ENCODE peak calls at places on chromosomes 3 and 15, in six cellular contexts. G is foreskin fibroblast, D is bronchial epithelial cell, U is K562, M is AG10803, B is psoas muscle. P is an unnamed sample.

GRCh38 chr3:69212411-69213160 is 90.2 kb upstream of the LMOD3 start:
- DNase-seq in G (peak; percentile 34), U (peak; percentile 5), M (peak; percentile 44), D (peak; percentile 99), B (no peak), P (peak; percentile 81)

GRCh38 chr3:164179110-164179774 is 899.1 kb downstream of the SI start:
- DNase-seq in U (no peak), D (no peak), G (no peak), B (no peak), M (no peak), P (no peak)

GRCh38 chr3:128201158-128201755 is 48.0 kb downstream of the EEFSEC start:
- DNase-seq in G (no peak), U (no peak), B (no peak), M (no peak), D (no peak), P (no peak)

GRCh38 chr3:66353530-66353929 is 132.7 kb downstream of the SLC25A26 start:
- DNase-seq in U (peak; percentile 26), D (no peak), B (no peak), M (peak; percentile 48), G (no peak), P (no peak)

GRCh38 chr3:71659758-71660666 is 65.2 kb downstream of the EIF4E3 start:
- DNase-seq in M (peak; percentile 71), U (no peak), B (no peak), D (no peak), G (peak; percentile 24), P (no peak)

GRCh38 chr3:196995646-196996355 is 27.2 kb upstream of the PIGZ start:
- DNase-seq in M (no peak), B (peak; percentile 30), U (no peak), G (no peak), D (no peak), P (no peak)

GRCh38 chr3:187242435-187242834 is 45.1 kb downstream of the RTP1 start:
- DNase-seq in M (no peak), G (peak; percentile 32), B (no peak), D (no peak), U (no peak), P (no peak)

GRCh38 chr15:85298941-85299340 is 81.5 kb upstream of the AKAP13 start:
- DNase-seq in M (no peak), G (no peak), D (no peak), U (no peak), B (no peak), P (no peak)

GRCh38 chr3:187802203-187802927 is 57.1 kb upstream of the BCL6 start:
- DNase-seq in U (no peak), M (no peak), D (no peak), G (no peak), B (no peak), P (no peak)

GRCh38 chr3:58566398-58567250 is 10.6 kb downstream of the FAM107A start:
- DNase-seq in M (no peak), G (no peak), U (no peak), B (no peak), D (no peak), P (no peak)

GRCh38 chr3:171427771-171428320 is 32.4 kb downstream of the TNIK start:
- DNase-seq in M (no peak), B (no peak), D (no peak), U (peak; percentile 35), G (no peak), P (no peak)

GRCh38 chr3:13657660-13658435 is 108.9 kb downstream of the FBLN2 start:
- DNase-seq in B (no peak), M (peak; percentile 24), D (peak; percentile 30), G (peak; percentile 30), U (peak; percentile 79), P (no peak)

GRCh38 chr3:120102232-120102631 is 8.0 kb upstream of the GSK3B start:
- DNase-seq in U (no peak), D (no peak), M (no peak), B (no peak), G (no peak), P (no peak)

GRCh38 chr3:160720123-160720746 is 35.8 kb upstream of the PPM1L start:
- DNase-seq in U (no peak), M (no peak), D (peak; percentile 15), B (no peak), G (no peak), P (no peak)

GRCh38 chr3:197186887-197187588 is 111.4 kb downstream of the DLG1 start:
- DNase-seq in D (peak; percentile 63), B (no peak), G (peak; percentile 33), M (peak; percentile 57), U (peak; percentile 73), P (peak; percentile 64)

GRCh38 chr15:41490355-41490754 is 3.3 kb upstream of the ITPKA start:
- DNase-seq in G (peak; percentile 92), U (peak; percentile 62), B (no peak), M (peak; percentile 96), D (peak; percentile 99), P (no peak)

GRCh38 chr3:58198362-58198761 is 12.4 kb downstream of the DNASE1L3 start:
- DNase-seq in B (no peak), U (no peak), D (peak; percentile 48), M (no peak), G (no peak), P (no peak)

GRCh38 chr15:64017082-64017588 is 29.1 kb downstream of the DAPK2 start:
- DNase-seq in U (no peak), B (no peak), M (peak; percentile 65), G (peak; percentile 42), D (peak; percentile 95), P (no peak)

GRCh38 chr15:71730277-71731144 is 79.8 kb upstream of the NR2E3 start:
- DNase-seq in U (peak; percentile 62), M (peak; percentile 74), B (no peak), G (peak; percentile 56), D (peak; percentile 65), P (peak; percentile 52)

GRCh38 chr3:111954228-111954990 is 24.4 kb upstream of the ABHD10 start:
- DNase-seq in B (no peak), G (peak; percentile 67), D (no peak), U (no peak), M (peak; percentile 93), P (peak; percentile 67)

GRCh38 chr3:188154758-188155574 is 1.0 kb downstream of the LPP start:
- DNase-seq in B (no peak), G (no peak), D (no peak), U (no peak), M (peak; percentile 41), P (no peak)

GRCh38 chr15:79431636-79432344 is at the start of gene MINAR1:
- DNase-seq in D (peak; percentile 9), G (peak; percentile 42), M (peak; percentile 50), U (no peak), B (no peak), P (no peak)

GRCh38 chr15:81222007-81222406 is 25.3 kb downstream of the IL16 start:
- DNase-seq in U (no peak), B (no peak), M (no peak), D (no peak), G (no peak), P (no peak)

GRCh38 chr3:186664119-186664495 is 1.7 kb upstream of the HRG start:
- DNase-seq in M (no peak), G (no peak), D (no peak), U (no peak), B (no peak), P (no peak)

GRCh38 chr15:65793813-65794104 is 1.7 kb upstream of the DENND4A start:
- DNase-seq in M (no peak), G (no peak), D (no peak), B (no peak), U (no peak), P (no peak)

GRCh38 chr15:53869806-53870073 is 108.5 kb upstream of the UNC13C start:
- DNase-seq in B (no peak), G (no peak), U (no peak), D (no peak), M (no peak), P (no peak)
- H3K4me3 ChIP-seq in B (no peak overlapping the region), G (no peak overlapping the region), U (no peak overlapping the region), D (no peak overlapping the region), M (no peak overlapping the region), P (no peak overlapping the region)

DNA sequence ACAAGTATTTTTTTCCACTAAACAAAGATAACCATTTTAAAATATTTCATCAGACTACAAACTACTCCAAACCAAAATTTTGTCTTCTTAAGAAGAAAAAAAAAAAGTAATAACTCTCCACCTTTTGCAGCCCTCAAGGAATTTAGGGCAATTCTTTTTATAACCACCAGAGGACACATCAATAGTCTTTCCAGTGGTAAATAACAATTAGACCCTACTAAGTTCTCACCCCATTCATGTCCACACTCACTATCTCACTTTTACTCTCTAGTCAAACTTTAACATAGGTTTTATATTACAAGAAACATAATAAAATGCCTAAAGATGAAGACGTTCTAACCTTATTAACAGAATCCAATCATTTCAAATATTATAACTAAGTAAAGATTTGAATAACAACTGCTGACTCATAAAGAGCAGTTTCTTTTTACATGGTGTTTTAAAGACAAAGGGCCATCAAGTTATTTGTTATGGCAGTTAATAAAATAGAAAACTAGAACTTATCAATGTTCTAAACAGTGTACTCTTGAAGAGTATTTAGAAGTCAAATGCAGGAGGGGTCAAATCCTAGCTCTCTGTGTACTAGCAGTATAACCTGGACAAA is 33.0 kb downstream of the CCDC39 start:
- DNase-seq in U (no peak), D (peak; percentile 21), G (no peak), M (no peak), B (no peak), P (no peak)
- TF ChIP-seq CTCF in U (no peak), D (no peak), G (no peak), M (peak; percentile 26), B (no peak), P (peak; percentile 16)

DNA sequence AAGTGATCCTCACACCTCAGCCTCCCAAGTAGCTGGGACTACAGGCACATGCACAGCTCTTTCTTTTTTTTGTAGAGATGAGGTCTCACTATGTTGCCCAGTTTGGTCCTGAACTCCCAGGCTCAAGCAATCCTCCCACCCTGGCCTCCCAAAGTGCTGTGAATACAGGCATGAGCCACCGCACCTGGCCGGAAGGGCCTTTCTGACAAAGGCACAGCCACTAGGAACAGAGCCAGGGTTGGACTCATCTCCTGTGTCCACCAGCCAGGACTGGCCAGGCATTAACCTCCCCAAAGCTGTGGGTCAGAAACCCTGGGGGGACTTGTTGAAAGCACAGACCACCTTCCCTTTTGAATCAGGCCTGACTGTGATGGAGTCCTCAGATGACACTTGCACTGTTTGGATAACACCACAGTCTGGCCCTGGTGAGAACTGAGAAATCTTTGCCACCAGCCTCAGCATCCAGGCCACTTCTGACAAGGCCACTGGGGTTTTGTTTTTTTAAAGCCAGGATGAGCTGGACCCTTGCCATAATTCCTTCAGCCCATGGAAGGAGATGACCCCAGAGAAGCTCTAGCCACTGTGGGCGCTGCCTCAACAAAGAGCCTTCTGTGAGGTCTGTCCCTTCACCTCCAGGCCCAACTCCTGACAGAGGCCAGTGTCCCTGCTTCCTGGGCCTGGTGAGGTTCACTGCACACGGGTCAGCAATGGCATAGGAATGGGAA is 4.8 kb downstream of the TKT start:
- DNase-seq in B (no peak), M (no peak), D (no peak), U (no peak), G (no peak), P (no peak)
- H3K4me3 ChIP-seq in B (peak overlapping the region; percentile 99), M (no peak overlapping the region), D (no peak overlapping the region), U (no peak overlapping the region), G (peak overlapping the region; percentile 40), P (no peak overlapping the region)

DNA sequence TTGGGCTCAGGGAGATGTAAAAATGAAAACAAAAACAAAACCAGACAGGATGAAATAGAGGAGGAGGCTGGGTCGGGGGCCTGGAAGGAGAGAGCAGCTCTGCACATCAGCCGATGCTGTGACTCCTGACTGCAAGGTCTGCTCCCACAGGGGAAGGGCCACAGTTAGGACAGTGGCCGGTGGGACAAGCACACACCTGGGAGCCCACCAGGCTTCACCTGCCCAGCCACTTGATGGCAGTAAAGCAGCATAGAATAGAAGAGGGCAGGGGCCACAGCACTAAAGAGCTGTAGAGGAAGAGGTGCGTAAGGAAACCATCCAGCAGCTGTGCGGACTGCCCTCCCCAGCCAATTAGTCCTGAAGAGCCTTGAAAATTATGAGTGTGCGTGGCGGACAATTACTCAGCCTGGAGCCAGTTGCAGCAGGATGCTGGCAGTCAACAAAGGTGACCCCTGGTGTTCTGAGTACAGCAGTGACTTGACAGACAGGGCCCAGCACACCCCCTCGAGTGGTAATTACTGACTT is 29.8 kb downstream of the ALS2CL start:
- DNase-seq in U (peak; percentile 15), M (no peak), D (peak; percentile 42), B (peak; percentile 59), G (no peak), P (peak; percentile 30)
- TF ChIP-seq CTCF in U (peak; percentile 39), M (no peak), D (peak; percentile 35), B (peak; percentile 35), G (peak; percentile 11), P (peak; percentile 41)

P was measured in LNCaP clone FGC.